ENCODE peak calls at places on chromosomes 2 and 18, in five cellular contexts. H is fibroblast of lung, Y is upper lobe of left lung, T is tibial nerve, B is transverse colon. F is an unnamed sample.

GRCh38 chr2:238865744-238866355 is 18.0 kb downstream of the TWIST2 start:
- DNase-seq in H (no peak), Y (peak; percentile 10), T (no peak), B (no peak), F (no peak)

GRCh38 chr2:233699424-233700027 is 6.8 kb downstream of the UGT1A6 start:
- DNase-seq in H (no peak), Y (no peak), T (no peak), B (no peak), F (no peak)

GRCh38 chr2:48227617-48228344 is 302.2 kb upstream of the STON1 start:
- DNase-seq in H (no peak), Y (no peak), T (no peak), B (no peak), F (no peak)

GRCh38 chr2:217436386-217436785 is 566.4 kb downstream of the TNS1 start:
- DNase-seq in H (no peak), Y (no peak), T (peak; percentile 15), B (no peak), F (no peak)

GRCh38 chr2:128374001-128374710 is 55.5 kb upstream of the HS6ST1 start:
- DNase-seq in H (peak; percentile 95), Y (peak; percentile 46), T (no peak), B (peak; percentile 20), F (no peak)

GRCh38 chr18:45837283-45838070 is 12.0 kb downstream of the SIGLEC15 start:
- DNase-seq in H (peak; percentile 58), Y (peak; percentile 50), T (no peak), B (peak; percentile 38), F (peak; percentile 54)

GRCh38 chr2:41061371-41061770 is 609.5 kb upstream of the SLC8A1 start:
- DNase-seq in H (peak; percentile 57), Y (no peak), T (no peak), B (no peak), F (no peak)

GRCh38 chr2:128661955-128662564 is 343.4 kb upstream of the HS6ST1 start:
- DNase-seq in H (no peak), Y (no peak), T (no peak), B (no peak), F (no peak)

GRCh38 chr18:3379685-3380084 is 70.3 kb upstream of the TGIF1 start:
- DNase-seq in H (no peak), Y (no peak), T (no peak), B (no peak), F (no peak)

GRCh38 chr2:47785986-47786385 is 3.0 kb downstream of the MSH6 start:
- DNase-seq in H (no peak), Y (no peak), T (no peak), B (no peak), F (no peak)

GRCh38 chr2:12498703-12499102 is 218.0 kb upstream of the TRIB2 start:
- DNase-seq in H (peak; percentile 59), Y (no peak), T (no peak), B (no peak), F (no peak)

GRCh38 chr2:16466133-16466820 is 199.4 kb downstream of the CYRIA start:
- DNase-seq in H (no peak), Y (no peak), T (no peak), B (no peak), F (no peak)

GRCh38 chr2:140990416-140990815 is 1140.4 kb downstream of the LRP1B start:
- DNase-seq in H (peak; percentile 86), Y (no peak), T (no peak), B (no peak), F (no peak)

GRCh38 chr2:150484006-150484405 is 3.5 kb downstream of the RND3 start:
- DNase-seq in H (no peak), Y (no peak), T (no peak), B (no peak), F (no peak)

GRCh38 chr2:55901941-55902340 is 21.6 kb downstream of the EFEMP1 start:
- DNase-seq in H (peak; percentile 91), Y (no peak), T (no peak), B (no peak), F (no peak)

GRCh38 chr18:23718243-23718720 is 29.0 kb downstream of the LAMA3 start:
- DNase-seq in H (peak; percentile 90), Y (no peak), T (no peak), B (no peak), F (no peak)

GRCh38 chr18:47174545-47175116 is 1.5 kb downstream of the IER3IP1 start:
- DNase-seq in H (no peak), Y (no peak), T (no peak), B (no peak), F (no peak)

GRCh38 chr2:191656389-191656788 is 21.5 kb upstream of the NABP1 start:
- DNase-seq in H (peak; percentile 54), Y (no peak), T (peak; percentile 58), B (no peak), F (no peak)

GRCh38 chr2:214740867-214741266 is 68.6 kb downstream of the BARD1 start:
- DNase-seq in H (no peak), Y (no peak), T (no peak), B (no peak), F (no peak)

GRCh38 chr2:172877826-172878225 is 142.2 kb downstream of the RAPGEF4 start:
- DNase-seq in H (peak; percentile 60), Y (no peak), T (no peak), B (no peak), F (no peak)

GRCh38 chr2:233012301-233012971 is 620 bp downstream of the NGEF start:
- DNase-seq in H (no peak), Y (no peak), T (no peak), B (peak; percentile 72), F (no peak)

GRCh38 chr2:46915281-46915810 is at the start of gene MCFD2:
- DNase-seq in H (no peak), Y (peak; percentile 44), T (peak; percentile 22), B (peak; percentile 33), F (no peak)

GRCh38 chr2:31688282-31688681 is 107.5 kb upstream of the SRD5A2 start:
- DNase-seq in H (no peak), Y (no peak), T (no peak), B (no peak), F (no peak)
- TF ChIP-seq CTCF in H (peak; percentile 55), Y (no peak), T (no peak), B (peak; percentile 17), F (peak; percentile 46)

DNA sequence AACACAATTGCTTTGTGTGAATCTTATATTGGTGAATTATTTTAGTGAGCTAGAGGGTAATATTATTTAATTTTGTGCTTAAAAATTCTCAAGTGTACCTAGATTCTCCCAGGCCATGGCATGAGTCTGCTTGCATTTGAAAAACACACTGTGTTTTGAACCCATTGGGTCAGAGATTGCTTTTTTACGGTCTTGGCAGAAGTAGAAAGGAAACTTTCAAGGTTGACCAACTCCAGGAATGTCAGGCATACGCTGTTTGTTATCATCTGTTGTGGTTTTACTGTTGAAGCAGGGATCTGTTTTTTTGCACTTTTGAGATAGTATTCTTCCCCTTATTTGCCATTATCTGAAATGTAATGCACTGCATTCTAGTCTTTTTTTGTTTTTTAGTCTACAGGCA is 377.4 kb downstream of the RPRM start:
- DNase-seq in H (peak; percentile 18), Y (no peak), T (no peak), B (no peak), F (no peak)
- TF ChIP-seq CTCF in H (no peak), Y (no peak), T (no peak), B (no peak), F (no peak)

GRCh38 chr18:50819027-50819726 is 639 bp downstream of the MRO start:
- DNase-seq in H (peak; percentile 39), Y (peak; percentile 59), T (no peak), B (peak; percentile 59), F (no peak)
- TF ChIP-seq CTCF in H (peak; percentile 15), Y (no peak), T (no peak), B (no peak), F (no peak)

GRCh38 chr2:102977462-102977861 is 215.6 kb downstream of the TMEM182 start:
- DNase-seq in H (no peak), Y (no peak), T (no peak), B (no peak), F (no peak)

GRCh38 chr2:102971661-102972060 is 209.8 kb downstream of the TMEM182 start:
- DNase-seq in H (peak; percentile 25), Y (no peak), T (no peak), B (no peak), F (no peak)

GRCh38 chr2:102979429-102979828 is 217.6 kb downstream of the TMEM182 start:
- DNase-seq in H (no peak), Y (no peak), T (no peak), B (no peak), F (no peak)

DNA sequence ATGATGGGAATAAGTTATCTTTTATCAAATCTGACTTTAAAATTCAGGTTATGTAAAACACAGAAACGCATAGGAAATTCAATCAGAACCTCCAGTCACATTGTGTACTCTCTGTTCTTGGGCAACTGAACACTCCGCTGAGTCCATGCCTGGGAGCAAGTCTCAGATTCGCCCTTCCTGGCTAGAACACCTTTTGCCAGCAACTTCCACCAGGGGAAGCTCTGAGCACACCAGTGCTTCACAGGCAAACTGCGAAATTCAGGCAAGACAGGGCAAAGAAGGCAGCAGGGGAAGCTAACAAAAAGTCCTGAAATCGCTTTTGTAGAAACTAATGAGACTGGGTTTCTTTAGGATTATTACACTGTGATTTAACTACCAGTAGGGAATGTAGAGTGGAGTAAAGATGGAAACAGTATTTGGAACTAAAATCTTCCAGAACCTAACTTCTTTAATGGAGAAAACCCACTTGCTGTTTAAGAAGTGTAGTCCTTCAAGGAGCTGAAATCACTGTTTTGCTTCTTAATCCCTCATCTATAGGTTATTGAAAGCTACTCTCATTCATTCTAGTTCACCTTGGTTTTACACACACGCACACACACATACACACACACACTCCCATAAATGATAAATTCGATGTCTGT is 214.3 kb downstream of the TMEM182 start:
- DNase-seq in H (peak; percentile 40), Y (no peak), T (no peak), B (peak; percentile 24), F (no peak)
- TF ChIP-seq CTCF in H (peak; percentile 33), Y (no peak), T (no peak), B (no peak), F (no peak)

GRCh38 chr2:142285480-142285879 is 154.7 kb upstream of the LRP1B start:
- DNase-seq in H (no peak), Y (no peak), T (no peak), B (no peak), F (no peak)

GRCh38 chr2:142280846-142281245 is 150.0 kb upstream of the LRP1B start:
- DNase-seq in H (no peak), Y (no peak), T (no peak), B (no peak), F (no peak)

GRCh38 chr2:142290931-142291330 is 160.1 kb upstream of the LRP1B start:
- DNase-seq in H (peak; percentile 57), Y (no peak), T (no peak), B (no peak), F (no peak)

GRCh38 chr2:142291964-142292363 is 161.1 kb upstream of the LRP1B start:
- DNase-seq in H (peak; percentile 70), Y (no peak), T (no peak), B (no peak), F (no peak)

DNA sequence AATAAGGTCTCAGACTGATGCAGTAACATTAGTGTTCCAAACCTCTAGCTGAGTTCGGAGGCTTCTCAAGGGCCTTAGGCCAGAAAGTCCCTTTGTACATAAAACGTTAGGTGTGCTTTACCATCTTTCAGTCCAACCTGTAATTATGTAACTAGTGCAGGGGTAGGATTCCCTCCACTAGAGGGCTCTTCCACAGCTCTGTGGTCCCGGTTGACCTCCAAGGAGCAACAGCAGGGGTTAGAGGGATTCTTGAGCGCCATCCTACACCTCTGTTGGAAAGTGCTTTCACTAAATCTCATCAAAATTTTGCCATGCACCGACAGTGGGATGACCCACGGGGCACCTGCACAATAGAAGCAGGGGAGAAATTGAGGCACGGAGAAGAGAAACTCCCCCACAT is 155.8 kb upstream of the LRP1B start:
- DNase-seq in H (no peak), Y (no peak), T (no peak), B (no peak), F (no peak)
- TF ChIP-seq CTCF in H (no peak), Y (no peak), T (no peak), B (peak; percentile 18), F (no peak)

GRCh38 chr18:63073481-63073880 is 246.1 kb downstream of the BCL2 start:
- DNase-seq in H (no peak), Y (no peak), T (no peak), B (no peak), F (no peak)
- TF ChIP-seq CTCF in H (no peak), Y (no peak), T (no peak), B (peak; percentile 26), F (peak; percentile 48)

F was measured in natural killer cell.